ENCODE peak calls at places on chromosomes 11 and 22, in four cellular contexts. G is left ventricle myocardium inferior, N is small intestine, K is upper lobe of left lung. X is an unnamed sample. For H3K4me1, the result is how much of the 10 kb centered on the place peaks cover.

GRCh38 chr22:41345807-41346335 is 35.9 kb upstream of the TEF start:
- DNase-seq in G (no peak), N (no peak), K (no peak), X (no peak)

GRCh38 chr22:49969751-49970527 is 9.4 kb downstream of the PIM3 start:
- DNase-seq in G (peak), N (no peak), K (no peak), X (no peak)

GRCh38 chr11:125114518-125114917 is 3.1 kb upstream of the TMEM218 start:
- DNase-seq in G (no peak), N (peak), K (no peak), X (no peak)

GRCh38 chr11:61007971-61008896 is 36.8 kb downstream of the CD6 start:
- DNase-seq in G (no peak), N (no peak), K (no peak), X (no peak)

GRCh38 chr11:124402326-124402922 is 3.6 kb upstream of the OR8B3 start:
- DNase-seq in G (peak), N (peak), K (peak), X (peak)

GRCh38 chr11:119776031-119776636 is 47.1 kb upstream of the NECTIN1 start:
- DNase-seq in G (no peak), N (no peak), K (no peak), X (no peak)

GRCh38 chr11:101428918-101429317 is 154.9 kb downstream of the TRPC6 start:
- DNase-seq in G (no peak), N (peak), K (no peak), X (no peak)

GRCh38 chr11:62217191-62217748 is 8.8 kb downstream of the SCGB2A1 start:
- DNase-seq in G (no peak), N (peak), K (no peak), X (no peak)

GRCh38 chr11:22641559-22641958 is 15.9 kb upstream of the FANCF start:
- DNase-seq in G (no peak), N (no peak), K (no peak), X (no peak)

GRCh38 chr11:29629281-29629680 is 387.5 kb downstream of the KCNA4 start:
- DNase-seq in G (no peak), N (no peak), K (no peak), X (no peak)

GRCh38 chr11:133955091-133955846 is 1.5 kb downstream of the IGSF9B start:
- DNase-seq in G (peak), N (no peak), K (no peak), X (no peak)

DNA sequence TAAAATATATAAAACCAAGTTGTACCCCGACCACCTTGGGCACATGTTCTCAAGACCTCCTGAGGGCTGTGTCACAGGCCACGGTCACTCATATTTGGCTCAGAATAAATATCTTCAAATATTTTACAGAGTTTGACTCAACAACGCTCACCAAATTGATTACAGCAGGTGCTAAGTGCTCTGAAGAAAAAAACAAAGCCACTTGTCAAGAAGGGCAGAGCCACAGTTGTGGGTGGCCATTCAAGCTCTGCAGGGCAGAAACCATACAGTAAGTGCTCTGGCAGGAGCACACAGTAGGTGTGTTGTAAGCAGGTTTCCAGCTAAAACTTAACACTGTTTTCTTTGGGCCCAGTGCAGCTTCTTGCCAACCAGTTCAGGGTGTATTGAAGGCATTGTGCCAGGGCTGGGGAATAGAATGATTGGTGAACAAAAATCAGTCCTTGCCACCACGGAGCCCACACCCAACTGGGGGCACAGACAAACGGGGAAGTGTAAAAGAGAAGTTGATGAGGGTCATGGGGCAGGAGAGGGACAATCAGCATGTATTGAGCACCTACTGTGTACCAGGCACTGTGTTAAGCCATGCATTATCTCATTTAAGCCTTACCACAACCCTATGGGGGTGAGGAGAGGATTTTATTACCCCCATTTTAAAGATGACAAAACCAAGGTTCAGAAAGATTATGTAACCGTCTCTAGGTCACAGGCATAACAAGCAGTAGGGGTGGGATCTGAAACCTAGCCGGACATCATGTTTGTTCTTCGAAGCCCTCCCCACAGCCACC is 18.2 kb downstream of the ARRB1 start:
- DNase-seq in G (no peak), N (no peak), K (no peak), X (no peak)
- H3K27ac ChIP-seq in G (no peak), N (no peak), K (peak), X (no peak)

DNA sequence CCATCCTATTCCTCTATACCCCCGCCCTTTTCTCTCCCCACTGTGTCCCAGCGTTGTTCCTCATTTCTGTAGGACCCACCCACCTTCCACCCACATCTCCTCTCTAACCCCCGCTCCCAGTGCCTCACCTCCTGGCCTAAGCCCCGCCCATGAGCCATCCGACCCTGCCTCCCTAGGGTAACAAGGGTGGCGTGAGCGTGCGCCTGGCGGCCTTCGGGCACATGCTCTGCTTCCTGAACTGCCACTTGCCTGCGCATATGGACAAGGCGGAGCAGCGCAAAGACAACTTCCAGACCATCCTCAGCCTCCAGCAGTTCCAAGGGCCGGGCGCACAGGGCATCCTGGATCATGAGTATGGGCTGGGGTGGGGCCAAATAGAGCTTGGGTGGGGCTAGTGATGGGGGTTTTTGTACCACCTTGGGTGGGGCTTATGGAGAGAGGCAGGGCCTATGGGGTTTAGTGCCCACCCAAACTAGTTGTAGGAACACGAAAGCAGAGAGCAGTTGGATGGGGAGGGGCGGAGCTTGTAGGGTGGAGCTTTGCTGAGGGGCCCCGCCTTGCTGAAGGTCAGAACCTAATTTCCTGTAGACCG is 4.5 kb downstream of the INPP5J start:
- DNase-seq in G (no peak), N (no peak), K (no peak), X (no peak)
- H3K4me3 ChIP-seq in G (no peak), N (no peak), K (no peak), X (no peak)

DNA sequence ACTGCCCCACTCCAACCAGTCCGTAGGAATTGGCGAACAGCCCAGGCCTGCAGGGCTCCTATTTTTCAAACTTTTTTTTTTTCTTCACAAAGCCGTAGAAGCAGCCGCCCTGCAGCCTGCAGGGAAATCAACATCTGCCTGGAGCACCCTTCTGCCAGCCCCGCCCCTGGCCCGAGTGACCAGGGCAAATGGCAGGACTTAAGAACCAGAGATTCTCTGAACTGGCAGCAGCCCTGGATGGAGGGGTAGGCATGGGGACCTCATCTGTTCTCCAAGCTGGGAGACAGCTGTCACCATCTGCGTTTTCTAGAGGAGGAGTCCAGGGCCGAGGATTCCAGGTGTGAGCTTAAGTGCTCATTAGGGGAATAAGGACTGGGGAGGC is 5.6 kb downstream of the SCN2B start:
- DNase-seq in G (no peak), N (no peak), K (no peak), X (no peak)
- H3K4me1 ChIP-seq in G (half or more), N (under half), K (under half), X (under half)

GRCh38 chr11:110379261-110379660 is 50.5 kb upstream of the FDX1 start:
- DNase-seq in G (no peak), N (no peak), K (no peak), X (no peak)

GRCh38 chr11:110376711-110377324 is 52.9 kb upstream of the FDX1 start:
- DNase-seq in G (peak), N (peak), K (peak), X (peak)

GRCh38 chr11:110379936-110380335 is 49.8 kb upstream of the FDX1 start:
- DNase-seq in G (no peak), N (no peak), K (no peak), X (no peak)

GRCh38 chr11:110377451-110377850 is 52.3 kb upstream of the FDX1 start:
- DNase-seq in G (no peak), N (no peak), K (no peak), X (no peak)

GRCh38 chr11:110381214-110381613 is 48.5 kb upstream of the FDX1 start:
- DNase-seq in G (no peak), N (no peak), K (no peak), X (no peak)
- H3K27ac ChIP-seq in G (no peak), N (no peak), K (no peak), X (no peak)